ENCODE peak calls at places on chromosomes 12 and 14, in seven cellular contexts. R is A549, K is stomach, Y is sigmoid colon, V is transverse colon, X is tibial nerve, W is H1. B is an unnamed sample. For H3K9me3, the result is how much of the 10 kb centered on the place peaks cover.

GRCh38 chr14:80117876-80118275 is 93.4 kb downstream of the DIO2 start:
- DNase-seq in R (no peak), K (no peak), Y (no peak), V (no peak), X (no peak), W (no peak), B (no peak)

GRCh38 chr14:105944632-105945610 is 418.5 kb downstream of the TMEM121 start:
- DNase-seq in R (peak), K (peak), Y (peak), V (peak), X (peak), W (no peak), B (no peak)

GRCh38 chr12:110010853-110011835 is 11.9 kb downstream of the ANKRD13A start:
- DNase-seq in R (no peak), K (no peak), Y (no peak), V (peak), X (no peak), W (no peak), B (no peak)

GRCh38 chr14:32226051-32226450 is 23.0 kb upstream of the RNU6-8 start:
- DNase-seq in R (no peak), K (no peak), Y (no peak), V (no peak), X (no peak), W (no peak), B (no peak)

GRCh38 chr12:31035226-31035625 is 38.4 kb upstream of the DDX11 start:
- DNase-seq in R (no peak), K (no peak), Y (no peak), V (no peak), X (no peak), W (no peak), B (no peak)

GRCh38 chr12:56634242-56634836 is 4.2 kb upstream of the BAZ2A start:
- DNase-seq in R (peak), K (peak), Y (no peak), V (peak), X (no peak), W (no peak), B (peak)

GRCh38 chr14:77375973-77376372 is 921 bp downstream of the TMED8 start:
- DNase-seq in R (no peak), K (no peak), Y (no peak), V (no peak), X (no peak), W (no peak), B (no peak)

GRCh38 chr14:53356361-53357150 is 203.4 kb upstream of the DDHD1 start:
- DNase-seq in R (no peak), K (no peak), Y (no peak), V (no peak), X (no peak), W (no peak), B (no peak)

GRCh38 chr12:49489720-49490119 is 49.1 kb upstream of the KCNH3 start:
- DNase-seq in R (no peak), K (no peak), Y (no peak), V (no peak), X (no peak), W (no peak), B (no peak)

GRCh38 chr14:51578853-51579252 is 72.9 kb upstream of the FRMD6 start:
- DNase-seq in R (no peak), K (no peak), Y (no peak), V (no peak), X (no peak), W (no peak), B (no peak)

GRCh38 chr12:49019120-49019430 is 499 bp upstream of the PRKAG1 start:
- DNase-seq in R (no peak), K (no peak), Y (no peak), V (no peak), X (no peak), W (no peak), B (no peak)

GRCh38 chr12:71973687-71974086 is 35.0 kb downstream of the TPH2 start:
- DNase-seq in R (no peak), K (no peak), Y (no peak), V (no peak), X (no peak), W (no peak), B (no peak)

GRCh38 chr12:3171195-3171591 is 94.0 kb downstream of the TSPAN9 start:
- DNase-seq in R (peak), K (no peak), Y (no peak), V (no peak), X (no peak), W (no peak), B (no peak)

GRCh38 chr12:112107306-112107705 is 1.3 kb downstream of the NAA25 start:
- DNase-seq in R (no peak), K (no peak), Y (no peak), V (no peak), X (no peak), W (no peak), B (no peak)

GRCh38 chr12:102376251-102376747 is 104.1 kb downstream of the IGF1 start:
- DNase-seq in R (no peak), K (no peak), Y (no peak), V (no peak), X (no peak), W (no peak), B (no peak)

GRCh38 chr14:103308717-103309616 is 25.1 kb upstream of the EIF5 start:
- DNase-seq in R (no peak), K (no peak), Y (no peak), V (no peak), X (no peak), W (no peak), B (peak)
- TF ChIP-seq EP300 in R (no peak), K (no peak), Y (no peak), V (no peak), X (no peak), W (no peak), B (no peak)

GRCh38 chr14:85481471-85481870 is 48.5 kb upstream of the FLRT2 start:
- DNase-seq in R (no peak), K (no peak), Y (no peak), V (no peak), X (no peak), W (no peak), B (no peak)

GRCh38 chr14:85483037-85483436 is 46.9 kb upstream of the FLRT2 start:
- DNase-seq in R (no peak), K (no peak), Y (no peak), V (no peak), X (no peak), W (no peak), B (no peak)

GRCh38 chr14:85483652-85484051 is 46.3 kb upstream of the FLRT2 start:
- DNase-seq in R (no peak), K (no peak), Y (no peak), V (no peak), X (no peak), W (no peak), B (no peak)

GRCh38 chr14:85482549-85482948 is 47.4 kb upstream of the FLRT2 start:
- DNase-seq in R (no peak), K (peak), Y (no peak), V (no peak), X (no peak), W (no peak), B (no peak)

GRCh38 chr14:85487215-85487614 is 42.7 kb upstream of the FLRT2 start:
- DNase-seq in R (no peak), K (no peak), Y (no peak), V (no peak), X (no peak), W (no peak), B (no peak)
- H3K9me3 ChIP-seq in R (under half), K (under half), Y (under half), V (under half), X (under half), W (under half), B (under half)

DNA sequence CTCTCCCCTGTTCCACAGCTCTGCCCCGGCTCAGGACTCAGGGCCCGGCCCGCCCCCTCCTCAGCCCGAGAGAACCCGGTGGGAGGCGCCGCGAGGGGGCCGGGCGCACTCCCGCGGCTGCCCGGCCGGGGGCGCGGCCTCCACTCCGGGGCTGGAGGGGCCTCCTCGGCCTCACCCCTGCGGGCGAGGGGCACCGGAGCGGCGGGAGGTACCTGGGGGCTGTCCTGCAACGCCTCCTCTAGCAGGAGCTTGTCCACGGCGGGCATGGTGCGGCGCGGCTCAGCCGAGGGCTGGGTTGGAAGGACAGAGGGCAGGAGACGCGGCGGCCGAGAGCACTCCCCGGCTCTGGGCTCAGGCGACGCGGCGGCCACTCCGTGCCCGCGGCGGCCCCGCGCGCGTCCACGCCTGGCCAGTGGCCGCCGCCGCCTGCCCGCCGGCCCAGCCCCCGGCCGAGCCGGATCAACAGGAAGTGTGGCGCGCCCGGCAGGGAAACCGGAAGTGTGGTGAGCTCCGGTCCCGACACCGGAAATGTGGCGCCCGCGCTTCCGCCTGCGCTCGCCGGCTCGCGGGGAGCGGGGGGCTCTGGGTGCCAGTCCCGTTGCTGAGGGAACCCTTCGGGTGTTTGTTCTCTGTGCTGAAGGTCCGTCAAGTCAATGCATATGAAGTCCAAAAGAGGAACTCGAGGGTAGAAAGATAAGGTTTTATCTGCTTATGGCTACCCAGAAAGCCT is at the start of gene APPL2:
- DNase-seq in R (peak), K (peak), Y (peak), V (peak), X (peak), W (no peak), B (peak)
- TF ChIP-seq EP300 in R (no peak), K (no peak), Y (peak), V (peak), X (peak), W (peak), B (no peak)

DNA sequence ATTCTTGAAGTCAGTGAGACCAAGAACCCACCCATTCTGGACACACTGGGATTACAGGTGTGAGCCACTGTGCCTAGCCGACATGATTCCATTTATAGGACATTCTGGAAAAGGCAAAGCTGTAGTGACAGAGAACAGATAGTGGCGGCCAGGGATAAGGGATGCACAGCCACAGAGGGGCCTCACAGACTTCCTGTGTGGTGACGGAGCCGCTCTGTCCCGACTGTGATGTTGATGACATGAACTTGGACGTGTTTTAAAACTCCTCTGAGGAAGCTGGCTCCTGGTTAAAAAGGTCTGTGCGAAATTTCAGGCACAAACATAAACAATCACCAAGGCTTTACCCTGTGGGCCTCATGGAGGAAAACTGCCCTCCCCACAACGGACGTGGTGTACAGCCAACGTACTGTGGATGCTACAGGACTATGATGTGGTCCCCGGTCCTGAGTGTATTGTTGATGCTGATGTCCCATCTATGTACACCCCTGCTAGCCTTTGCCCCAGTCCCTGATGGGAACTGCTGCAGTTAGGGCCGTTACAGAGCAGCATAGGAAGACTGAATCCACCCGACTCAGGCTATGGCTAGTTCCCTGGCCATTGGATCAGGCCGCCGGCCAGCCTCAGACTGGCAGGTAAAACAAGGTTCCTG is 15.9 kb downstream of the ZNF605 start:
- DNase-seq in R (no peak), K (no peak), Y (no peak), V (no peak), X (no peak), W (no peak), B (no peak)
- H3K9me3 ChIP-seq in R (half or more), K (under half), Y (under half), V (half or more), X (under half), W (half or more), B (under half)

GRCh38 chr12:51954465-51955361 is 3.2 kb downstream of the ACVR1B start:
- DNase-seq in R (no peak), K (peak), Y (no peak), V (peak), X (no peak), W (no peak), B (no peak)
- TF ChIP-seq EP300 in R (no peak), K (no peak), Y (no peak), V (peak), X (no peak), W (no peak), B (no peak)

GRCh38 chr12:15831315-15831993 is 42.3 kb upstream of the EPS8 start:
- DNase-seq in R (no peak), K (no peak), Y (no peak), V (no peak), X (no peak), W (no peak), B (no peak)

GRCh38 chr12:15837141-15837781 is 44.9 kb upstream of the STRAP start:
- DNase-seq in R (no peak), K (no peak), Y (no peak), V (no peak), X (no peak), W (no peak), B (no peak)

GRCh38 chr12:15838986-15839385 is 43.2 kb upstream of the STRAP start:
- DNase-seq in R (no peak), K (no peak), Y (no peak), V (no peak), X (no peak), W (no peak), B (no peak)

GRCh38 chr12:15830538-15830937 is 41.4 kb upstream of the EPS8 start:
- DNase-seq in R (no peak), K (no peak), Y (no peak), V (no peak), X (no peak), W (no peak), B (no peak)

DNA sequence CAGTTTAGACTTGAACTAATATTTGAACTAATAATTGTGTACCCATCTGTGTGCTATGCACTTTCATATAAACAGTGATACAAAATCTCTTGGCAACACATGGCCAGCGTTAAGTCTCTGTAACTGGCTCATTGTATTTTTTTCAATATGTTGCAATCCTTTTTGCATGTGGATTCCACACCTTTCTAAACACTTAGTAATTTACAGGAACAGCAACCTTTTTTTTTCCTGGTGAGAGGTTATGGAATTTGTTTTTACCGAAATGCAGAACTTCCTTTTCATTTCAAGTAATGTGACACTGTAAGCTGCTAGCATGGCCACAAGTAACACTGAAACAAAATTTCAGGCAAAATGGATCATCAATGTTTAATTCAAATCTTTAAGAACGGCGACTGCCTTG is 45.4 kb upstream of the EPS8 start:
- DNase-seq in R (no peak), K (no peak), Y (no peak), V (no peak), X (no peak), W (no peak), B (no peak)
- H3K9me3 ChIP-seq in R (under half), K (under half), Y (under half), V (under half), X (under half), W (under half), B (under half)

GRCh38 chr14:21860172-21860571 is 186.6 kb upstream of the OR4E1 start:
- DNase-seq in R (peak), K (no peak), Y (no peak), V (no peak), X (no peak), W (no peak), B (no peak)
- TF ChIP-seq EP300 in R (no peak), K (no peak), Y (no peak), V (no peak), X (no peak), W (no peak), B (no peak)

DNA sequence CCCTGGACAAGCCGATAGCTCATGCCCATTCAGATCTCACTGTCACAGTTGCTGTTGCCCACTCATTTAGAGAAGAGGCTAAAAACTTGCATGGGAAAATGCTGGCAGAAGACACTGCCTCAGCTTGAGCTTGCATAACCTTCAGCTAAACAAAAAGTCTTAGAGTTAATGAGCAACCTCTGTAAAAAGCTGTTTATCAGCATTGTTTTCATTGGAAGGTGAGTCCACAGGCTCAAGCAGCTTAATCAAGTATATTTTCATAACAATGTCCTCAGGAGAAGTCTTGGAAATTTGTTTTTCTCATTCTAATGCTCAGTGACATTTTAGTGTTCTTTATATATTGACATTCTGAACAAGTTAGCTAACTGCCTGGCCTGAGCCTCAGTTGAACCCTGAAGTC is 872.9 kb downstream of the TMTC2 start:
- DNase-seq in R (no peak), K (no peak), Y (no peak), V (no peak), X (no peak), W (peak), B (no peak)
- H3K9me3 ChIP-seq in R (under half), K (under half), Y (under half), V (under half), X (under half), W (under half), B (under half)

GRCh38 chr14:95313707-95314106 is 6.0 kb downstream of the CLMN start:
- DNase-seq in R (peak), K (peak), Y (peak), V (peak), X (peak), W (no peak), B (no peak)
- TF ChIP-seq EP300 in R (no peak), K (no peak), Y (no peak), V (no peak), X (peak), W (no peak), B (no peak)

B was measured in suprapubic skin.